ENCODE peak calls at places on chromosomes 4 and X, in seven cellular contexts. W is heart left ventricle, J is fibroblast of the aortic adventitia, A is mesothelial cell of epicardium, R is left lung, S is endothelial cell of umbilical vein, H is suprapubic skin. M is an unnamed sample.

GRCh38 chr4:2812600-2812932 is 19.7 kb downstream of the SH3BP2 start:
- DNase-seq in J (no peak), R (no peak), S (no peak), W (no peak), A (no peak), H (no peak), M (no peak)

GRCh38 chr4:137299281-137299680 is 233.0 kb downstream of the PCDH18 start:
- DNase-seq in S (no peak), H (no peak), R (no peak), A (no peak), J (no peak), W (no peak), M (no peak)

GRCh38 chr4:168440442-168441264 is 39.6 kb downstream of the DDX60L start:
- DNase-seq in H (no peak), S (peak; percentile 85), J (peak; percentile 24), R (no peak), A (no peak), W (no peak), M (no peak)

GRCh38 chrX:39050427-39050826 is 249.2 kb downstream of the MID1IP1 start:
- DNase-seq in R (no peak), W (no peak), J (no peak), A (no peak), H (no peak), S (no peak), M (no peak)

GRCh38 chrX:38871129-38872029 is 70.1 kb downstream of the MID1IP1 start:
- DNase-seq in J (no peak), S (no peak), A (no peak), W (no peak), R (no peak), H (no peak), M (no peak)

GRCh38 chr4:109708435-109708834 is 5.2 kb upstream of the CASP6 start:
- DNase-seq in R (no peak), H (no peak), A (no peak), W (no peak), S (peak; percentile 16), J (peak; percentile 10), M (no peak)

GRCh38 chr4:110959041-110959643 is 336.3 kb upstream of the PITX2 start:
- DNase-seq in A (no peak), W (no peak), J (peak; percentile 58), R (no peak), H (no peak), S (peak; percentile 22), M (no peak)

GRCh38 chrX:2463973-2464676 is 36.7 kb downstream of the DHRSX start:
- DNase-seq in R (no peak), H (no peak), A (no peak), S (no peak), W (peak; percentile 27), J (no peak), M (no peak)

GRCh38 chr4:109990307-109991257 is 77.9 kb downstream of the EGF start:
- DNase-seq in S (no peak), J (no peak), W (no peak), H (no peak), A (no peak), R (no peak), M (no peak)

GRCh38 chr4:86357608-86358007 is 2.2 kb downstream of the MAPK10 start:
- DNase-seq in H (no peak), J (no peak), A (no peak), W (no peak), R (no peak), S (no peak), M (no peak)

GRCh38 chr4:176205299-176205698 is 9.9 kb upstream of the SPATA4 start:
- DNase-seq in R (no peak), A (no peak), H (no peak), S (no peak), W (no peak), J (no peak), M (no peak)

GRCh38 chr4:108166441-108167315 is 2.1 kb downstream of the LEF1 start:
- DNase-seq in W (peak; percentile 63), J (no peak), S (no peak), R (peak; percentile 78), H (no peak), A (peak; percentile 62), M (no peak)

GRCh38 chrX:16215660-16216059 is 48.4 kb downstream of the MAGEB17 start:
- DNase-seq in W (no peak), R (no peak), H (no peak), S (no peak), A (no peak), J (no peak), M (no peak)

GRCh38 chrX:130165181-130165702 is 399 bp downstream of the AIFM1 start:
- DNase-seq in J (peak; percentile 61), S (no peak), A (no peak), R (no peak), H (no peak), W (no peak), M (no peak)

GRCh38 chrX:53681661-53682060 is 4.9 kb downstream of the HUWE1 start:
- DNase-seq in J (peak; percentile 43), W (no peak), R (no peak), H (no peak), S (no peak), A (no peak), M (no peak)

GRCh38 chr4:83535945-83536648 is at the start of gene GPAT3:
- DNase-seq in H (peak; percentile 91), S (peak; percentile 44), W (peak; percentile 90), R (peak; percentile 97), J (peak; percentile 62), A (peak; percentile 55), M (peak; percentile 95)

GRCh38 chr4:7196283-7196651 is 3.9 kb downstream of the SORCS2 start:
- DNase-seq in W (no peak), R (no peak), A (no peak), S (no peak), H (peak; percentile 10), J (no peak), M (peak; percentile 40)

GRCh38 chrX:49956313-49956712 is 33.9 kb downstream of the CLCN5 start:
- DNase-seq in H (no peak), R (no peak), W (no peak), J (no peak), A (no peak), S (no peak), M (no peak)

GRCh38 chrX:109843963-109844751 is 111.1 kb upstream of the ACSL4 start:
- DNase-seq in R (no peak), H (no peak), S (no peak), J (peak; percentile 51), A (no peak), W (no peak), M (no peak)

GRCh38 chrX:110699109-110699508 is 96.5 kb downstream of the CHRDL1 start:
- DNase-seq in H (no peak), W (no peak), R (no peak), S (no peak), A (no peak), J (peak; percentile 22), M (no peak)

GRCh38 chr4:176435891-176436499 is 116.2 kb downstream of the SPCS3 start:
- DNase-seq in S (no peak), W (no peak), J (peak; percentile 93), A (no peak), H (no peak), R (no peak), M (no peak)

GRCh38 chr4:184473265-184473514 is 1.2 kb downstream of the IRF2 start:
- DNase-seq in J (no peak), H (no peak), W (no peak), A (no peak), S (no peak), R (no peak), M (no peak)

GRCh38 chr4:184475096-184475461 is 729 bp upstream of the IRF2 start:
- DNase-seq in A (peak; percentile 47), R (no peak), S (peak; percentile 54), J (peak; percentile 66), H (peak; percentile 86), W (peak; percentile 66), M (peak; percentile 83)

GRCh38 chr4:184472540-184473264 is 1.6 kb downstream of the IRF2 start:
- DNase-seq in J (peak; percentile 42), H (peak; percentile 91), W (peak; percentile 91), A (peak; percentile 77), R (peak; percentile 96), S (peak; percentile 75), M (peak; percentile 94)

GRCh38 chr4:184474261-184475095 is at the start of gene IRF2:
- DNase-seq in A (peak; percentile 91), R (peak; percentile 98), H (peak; percentile 98), J (peak; percentile 97), W (peak; percentile 98), S (peak; percentile 98), M (peak; percentile 99)

GRCh38 chr4:184473515-184474260 is 662 bp downstream of the IRF2 start:
- DNase-seq in J (peak; percentile 45), R (peak; percentile 89), S (no peak), A (peak; percentile 54), H (no peak), W (peak; percentile 78), M (peak; percentile 79)
- TF ChIP-seq CTCF in J (no peak), R (no peak), S (no peak), A (no peak), H (no peak), W (no peak), M (no peak)

GRCh38 chrX:70954871-70955270 is 24.0 kb upstream of the SLC7A3 start:
- DNase-seq in A (no peak), S (no peak), W (no peak), R (no peak), J (no peak), H (no peak), M (no peak)

GRCh38 chrX:70960728-70961127 is 29.8 kb upstream of the SLC7A3 start:
- DNase-seq in R (no peak), A (no peak), S (no peak), W (no peak), J (peak; percentile 4), H (no peak), M (no peak)
- TF ChIP-seq CTCF in R (no peak), A (no peak), S (no peak), W (no peak), J (no peak), H (no peak), M (no peak)

DNA sequence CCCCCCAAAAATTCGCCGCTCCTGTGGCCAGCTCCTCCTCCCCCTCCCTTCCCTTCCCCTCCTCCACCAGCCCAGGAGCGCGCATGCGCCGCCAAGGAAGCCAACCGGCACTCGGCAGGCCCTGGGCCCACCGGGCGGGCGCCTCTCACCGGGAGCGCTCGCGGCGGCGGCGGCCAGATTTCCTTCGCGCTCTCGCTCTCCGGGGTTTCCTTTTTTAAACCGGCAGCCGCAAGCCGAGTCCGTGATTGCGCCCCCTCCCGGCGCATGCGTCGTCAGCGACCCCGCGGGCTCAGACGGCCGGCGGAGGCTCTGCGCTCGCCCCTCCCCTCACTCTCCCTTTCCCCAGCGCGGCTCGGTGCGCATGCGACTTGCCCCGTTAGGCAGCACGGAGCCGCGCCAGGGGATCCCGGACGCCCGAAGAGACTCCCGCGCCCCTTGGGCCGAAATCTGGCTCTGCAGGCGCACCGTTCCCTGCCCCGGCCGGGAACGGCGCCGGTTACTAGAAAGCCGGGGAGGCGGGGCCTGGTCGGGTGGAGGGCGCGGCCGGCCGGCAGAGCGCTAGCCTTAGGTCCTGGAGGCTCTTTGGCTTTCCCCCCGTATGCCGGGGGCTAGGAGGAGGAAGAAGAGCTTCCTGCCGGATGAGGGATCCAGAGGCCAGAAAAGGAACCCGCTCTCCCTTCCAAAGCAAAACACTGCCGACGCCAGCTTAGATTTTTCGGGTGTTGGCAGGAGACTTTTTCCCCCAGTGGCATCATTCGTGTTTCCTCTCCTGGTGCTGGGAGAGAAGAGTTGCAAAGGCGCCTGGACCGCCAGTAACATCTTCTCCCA is at the start of gene CLOCK:
- DNase-seq in J (peak; percentile 86), W (peak; percentile 95), S (peak; percentile 89), A (peak; percentile 94), R (peak; percentile 96), H (peak; percentile 92), M (peak; percentile 96)
- TF ChIP-seq CTCF in J (peak; percentile 46), W (peak; percentile 51), S (peak; percentile 41), A (peak; percentile 74), R (peak; percentile 35), H (peak; percentile 42), M (peak; percentile 57)

GRCh38 chrX:67724359-67725110 is 180.7 kb downstream of the AR start:
- DNase-seq in H (no peak), S (no peak), W (no peak), J (peak; percentile 27), A (no peak), R (no peak), M (no peak)
- TF ChIP-seq CTCF in H (no peak), S (no peak), W (no peak), J (no peak), A (no peak), R (no peak), M (peak; percentile 12)

M was measured in upper lobe of right lung.